ENCODE peak calls at places on chromosome 7, in eight cellular contexts. X is GM23338, Q is Panc1, M is HCT116, F is K562, Y is endothelial cell of umbilical vein, Z is sigmoid colon, V is stomach. J is an unnamed sample.

GRCh38 chr7:47765373-47765979 is 182.8 kb downstream of the PKD1L1 start:
- DNase-seq in X (no peak), Q (no peak), M (no peak), F (no peak), Y (peak; percentile 54), Z (no peak), V (no peak), J (no peak)

GRCh38 chr7:106914018-106914607 is 49.0 kb downstream of the PIK3CG start:
- DNase-seq in X (no peak), Q (no peak), M (no peak), F (no peak), Y (no peak), Z (no peak), V (no peak), J (no peak)

GRCh38 chr7:43138710-43139601 is 26.5 kb downstream of the HECW1 start:
- DNase-seq in X (peak; percentile 67), Q (no peak), M (no peak), F (no peak), Y (no peak), Z (no peak), V (no peak), J (no peak)

GRCh38 chr7:100130608-100131453 is 4.1 kb downstream of the MBLAC1 start:
- DNase-seq in X (peak; percentile 97), Q (no peak), M (no peak), F (peak; percentile 90), Y (peak; percentile 55), Z (peak; percentile 89), V (peak; percentile 88), J (peak; percentile 94)

GRCh38 chr7:96414931-96415292 is 93.0 kb upstream of the SLC25A13 start:
- DNase-seq in X (peak; percentile 70), Q (peak; percentile 62), M (peak; percentile 13), F (peak; percentile 66), Y (peak; percentile 10), Z (no peak), V (no peak), J (peak; percentile 34)

GRCh38 chr7:140688341-140688740 is 8.2 kb upstream of the NDUFB2 start:
- DNase-seq in X (no peak), Q (no peak), M (no peak), F (no peak), Y (no peak), Z (no peak), V (no peak), J (no peak)

GRCh38 chr7:28984631-28985030 is 26.5 kb upstream of the TRIL start:
- DNase-seq in X (peak; percentile 49), Q (no peak), M (no peak), F (peak; percentile 10), Y (peak; percentile 24), Z (peak; percentile 77), V (peak; percentile 44), J (peak; percentile 19)

GRCh38 chr7:44189286-44189992 is at the start of gene GCK:
- DNase-seq in X (no peak), Q (no peak), M (no peak), F (no peak), Y (no peak), Z (no peak), V (no peak), J (no peak)

GRCh38 chr7:18020138-18020715 is 7.4 kb downstream of the PRPS1L1 start:
- DNase-seq in X (peak; percentile 37), Q (no peak), M (no peak), F (no peak), Y (no peak), Z (no peak), V (no peak), J (no peak)

GRCh38 chr7:64959072-64959747 is 31.6 kb downstream of the ZNF117 start:
- DNase-seq in X (peak; percentile 58), Q (no peak), M (no peak), F (no peak), Y (peak; percentile 15), Z (no peak), V (no peak), J (no peak)

GRCh38 chr7:75565129-75565528 is 73.0 kb downstream of the SPDYE5 start:
- DNase-seq in X (peak; percentile 8), Q (peak; percentile 25), M (no peak), F (no peak), Y (peak; percentile 96), Z (no peak), V (peak; percentile 45), J (no peak)

GRCh38 chr7:17485368-17485767 is 186.9 kb downstream of the AHR start:
- DNase-seq in X (no peak), Q (no peak), M (no peak), F (no peak), Y (no peak), Z (no peak), V (no peak), J (no peak)

GRCh38 chr7:93189235-93189634 is 37.0 kb downstream of the HEPACAM2 start:
- DNase-seq in X (no peak), Q (no peak), M (no peak), F (no peak), Y (no peak), Z (no peak), V (no peak), J (no peak)

GRCh38 chr7:50197547-50197946 is 104.5 kb upstream of the ZPBP start:
- DNase-seq in X (peak; percentile 69), Q (no peak), M (peak; percentile 68), F (peak; percentile 88), Y (no peak), Z (no peak), V (no peak), J (no peak)

GRCh38 chr7:2384354-2385243 is 18.8 kb upstream of the CHST12 start:
- DNase-seq in X (peak; percentile 48), Q (no peak), M (no peak), F (no peak), Y (no peak), Z (no peak), V (no peak), J (no peak)

GRCh38 chr7:138980575-138981285 is 459 bp downstream of the KIAA1549 start:
- DNase-seq in X (peak; percentile 66), Q (no peak), M (no peak), F (no peak), Y (peak; percentile 29), Z (no peak), V (no peak), J (no peak)

GRCh38 chr7:64951250-64951848 is 39.5 kb downstream of the ZNF117 start:
- DNase-seq in X (peak; percentile 75), Q (peak; percentile 30), M (peak; percentile 16), F (peak; percentile 71), Y (peak; percentile 55), Z (no peak), V (no peak), J (no peak)

GRCh38 chr7:68892211-68892610 is 706.1 kb upstream of the AUTS2 start:
- DNase-seq in X (no peak), Q (no peak), M (no peak), F (no peak), Y (no peak), Z (no peak), V (no peak), J (no peak)

GRCh38 chr7:121006731-121007315 is 18.3 kb downstream of the CPED1 start:
- DNase-seq in X (no peak), Q (no peak), M (no peak), F (peak; percentile 78), Y (peak; percentile 69), Z (no peak), V (no peak), J (no peak)

GRCh38 chr7:17130281-17131059 is 168.0 kb upstream of the AHR start:
- DNase-seq in X (peak; percentile 46), Q (peak; percentile 61), M (peak; percentile 13), F (no peak), Y (peak; percentile 81), Z (no peak), V (no peak), J (no peak)

GRCh38 chr7:2034291-2035201 is 198.2 kb downstream of the MAD1L1 start:
- DNase-seq in X (no peak), Q (no peak), M (no peak), F (no peak), Y (no peak), Z (peak; percentile 46), V (no peak), J (no peak)

GRCh38 chr7:30285531-30286284 is 1.3 kb downstream of the ZNRF2 start:
- DNase-seq in X (peak; percentile 63), Q (no peak), M (no peak), F (peak; percentile 71), Y (peak; percentile 53), Z (no peak), V (peak; percentile 46), J (peak; percentile 89)
- TF ChIP-seq POLR2AphosphoS5 in X (no peak), Q (no peak), M (no peak), F (peak; percentile 15), Y (no peak), Z (peak; percentile 11), V (peak; percentile 33), J (peak; percentile 54)

GRCh38 chr7:39609084-39609461 is 14.3 kb upstream of the RALA start:
- DNase-seq in X (no peak), Q (no peak), M (no peak), F (no peak), Y (peak; percentile 89), Z (no peak), V (no peak), J (no peak)
- H3K27ac ChIP-seq in X (no peak overlapping the region), Q (no peak overlapping the region), M (no peak overlapping the region), F (no peak overlapping the region), Y (peak overlapping the region; percentile 99), Z (no peak overlapping the region), V (peak overlapping the region; percentile 68), J (peak overlapping the region; percentile 72)

GRCh38 chr7:80558116-80558515 is 46.3 kb upstream of the GNAT3 start:
- DNase-seq in X (no peak), Q (no peak), M (no peak), F (no peak), Y (no peak), Z (no peak), V (no peak), J (no peak)

GRCh38 chr7:80565554-80565953 is 53.7 kb upstream of the GNAT3 start:
- DNase-seq in X (no peak), Q (no peak), M (no peak), F (no peak), Y (no peak), Z (no peak), V (no peak), J (no peak)

GRCh38 chr7:80563561-80564327 is 51.9 kb upstream of the GNAT3 start:
- DNase-seq in X (no peak), Q (no peak), M (no peak), F (no peak), Y (no peak), Z (no peak), V (no peak), J (peak; percentile 17)
- TF ChIP-seq POLR2AphosphoS5 in X (no peak), Q (no peak), M (no peak), F (no peak), Y (no peak), Z (no peak), V (no peak), J (no peak)

DNA sequence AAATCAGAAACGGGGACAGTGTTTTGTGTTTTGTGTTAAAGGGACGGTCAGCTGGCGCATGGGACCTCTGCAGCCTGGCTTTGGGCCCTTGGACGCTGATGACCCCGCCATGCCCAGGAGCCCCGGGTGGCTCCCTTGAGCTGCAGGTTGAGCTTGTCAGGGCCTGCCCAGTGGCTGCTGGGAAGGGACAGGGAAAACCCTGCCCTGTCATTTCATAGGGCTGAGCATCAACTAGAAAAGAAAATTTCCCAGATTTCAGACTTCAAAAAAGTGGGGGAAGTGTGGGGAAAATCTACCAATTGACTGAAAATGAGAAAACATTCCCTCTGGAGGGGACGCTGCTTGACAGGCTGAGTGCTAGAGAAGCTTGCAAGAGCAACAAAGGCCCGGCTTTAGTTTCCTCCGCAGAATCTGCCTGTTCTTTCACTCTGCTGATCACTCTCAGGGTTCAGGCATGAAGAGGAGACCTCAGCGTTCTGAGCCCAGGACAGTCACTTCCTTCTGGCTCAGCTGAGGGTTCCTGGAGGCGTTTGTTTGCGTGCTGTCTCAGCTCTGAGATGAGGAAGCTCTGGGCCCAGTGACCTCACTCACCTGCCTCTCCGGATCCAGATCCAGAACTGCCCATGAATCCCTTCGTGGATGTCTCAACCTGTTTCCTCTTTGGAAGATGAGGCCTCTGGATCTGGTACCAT is 18.6 kb upstream of the DNAJB6 start:
- DNase-seq in X (no peak), Q (no peak), M (no peak), F (peak; percentile 54), Y (no peak), Z (no peak), V (peak; percentile 29), J (peak; percentile 69)
- H3K27ac ChIP-seq in X (peak overlapping the region; percentile 74), Q (peak overlapping the region; percentile 69), M (no peak overlapping the region), F (no peak overlapping the region), Y (no peak overlapping the region), Z (no peak overlapping the region), V (no peak overlapping the region), J (peak overlapping the region; percentile 17)